ENCODE peak calls at places on chromosomes 5 and 9, in six cellular contexts. T, N, R, B, Y and F are unnamed samples.

GRCh38 chr9:129487658-129488483 is 133.0 kb downstream of the C9orf50 start:
- DNase-seq in R (peak; percentile 70), B (peak; percentile 47), N (peak; percentile 54), Y (peak; percentile 51), T (no peak), F (no peak)

GRCh38 chr5:93604119-93604963 is 21.3 kb downstream of the NR2F1 start:
- DNase-seq in N (no peak), Y (no peak), B (peak; percentile 61), R (no peak), T (no peak), F (peak; percentile 92)

GRCh38 chr9:117344892-117345660 is 69.8 kb downstream of the ASTN2 start:
- DNase-seq in B (peak; percentile 69), R (no peak), Y (no peak), T (no peak), N (no peak), F (no peak)

GRCh38 chr9:87770616-87771015 is 44.7 kb downstream of the CTSL start:
- DNase-seq in T (no peak), Y (no peak), N (no peak), B (no peak), R (no peak), F (no peak)

GRCh38 chr5:177378884-177379883 is 5.0 kb upstream of the SLC34A1 start:
- DNase-seq in Y (no peak), N (no peak), R (no peak), B (no peak), T (no peak), F (no peak)

GRCh38 chr9:130467371-130467770 is 22.6 kb downstream of the ASS1 start:
- DNase-seq in N (no peak), R (no peak), Y (no peak), T (no peak), B (peak; percentile 94), F (no peak)

GRCh38 chr5:26940981-26941380 is 97.4 kb downstream of the CDH9 start:
- DNase-seq in R (no peak), N (no peak), B (no peak), Y (no peak), T (no peak), F (no peak)

GRCh38 chr9:97889941-97890557 is 32.3 kb downstream of the TRMO start:
- DNase-seq in Y (no peak), B (peak; percentile 71), T (no peak), R (peak; percentile 66), N (no peak), F (no peak)

GRCh38 chr5:92944903-92945629 is 636.0 kb downstream of the NR2F1-AS1 start:
- DNase-seq in R (no peak), T (no peak), Y (no peak), B (no peak), N (no peak), F (no peak)

GRCh38 chr5:103298557-103298956 is 40.0 kb downstream of the MACIR start:
- DNase-seq in Y (no peak), B (no peak), N (no peak), R (no peak), T (no peak), F (no peak)

GRCh38 chr9:116717150-116717549 is 30.0 kb downstream of the TRIM32 start:
- DNase-seq in T (no peak), B (no peak), N (no peak), R (no peak), Y (no peak), F (no peak)

GRCh38 chr9:19232830-19233194 is 2.3 kb downstream of the DENND4C start:
- DNase-seq in T (no peak), N (no peak), R (no peak), B (no peak), Y (no peak), F (no peak)

GRCh38 chr5:310516-310915 is 11.0 kb upstream of the AHRR start:
- DNase-seq in B (no peak), N (no peak), Y (no peak), T (no peak), R (no peak), F (no peak)

GRCh38 chr5:56060276-56061110 is 65.7 kb upstream of the IL6ST start:
- DNase-seq in R (no peak), B (no peak), N (no peak), Y (no peak), T (no peak), F (no peak)

GRCh38 chr5:1521671-1522600 is 1.8 kb downstream of the LPCAT1 start:
- DNase-seq in N (peak; percentile 10), R (peak; percentile 46), T (peak; percentile 28), Y (peak; percentile 34), B (peak; percentile 64), F (no peak)
- H3K27ac ChIP-seq in N (no peak overlapping the region), R (no peak overlapping the region), T (no peak overlapping the region), Y (peak overlapping the region; percentile 90), B (peak overlapping the region; percentile 47), F (no peak overlapping the region)

GRCh38 chr5:36417221-36417620 is 115.5 kb upstream of the RANBP3L start:
- DNase-seq in B (no peak), T (no peak), R (no peak), N (no peak), Y (no peak), F (no peak)
- H3K27ac ChIP-seq in B (no peak overlapping the region), T (no peak overlapping the region), R (no peak overlapping the region), N (no peak overlapping the region), Y (no peak overlapping the region), F (no peak overlapping the region)

DNA sequence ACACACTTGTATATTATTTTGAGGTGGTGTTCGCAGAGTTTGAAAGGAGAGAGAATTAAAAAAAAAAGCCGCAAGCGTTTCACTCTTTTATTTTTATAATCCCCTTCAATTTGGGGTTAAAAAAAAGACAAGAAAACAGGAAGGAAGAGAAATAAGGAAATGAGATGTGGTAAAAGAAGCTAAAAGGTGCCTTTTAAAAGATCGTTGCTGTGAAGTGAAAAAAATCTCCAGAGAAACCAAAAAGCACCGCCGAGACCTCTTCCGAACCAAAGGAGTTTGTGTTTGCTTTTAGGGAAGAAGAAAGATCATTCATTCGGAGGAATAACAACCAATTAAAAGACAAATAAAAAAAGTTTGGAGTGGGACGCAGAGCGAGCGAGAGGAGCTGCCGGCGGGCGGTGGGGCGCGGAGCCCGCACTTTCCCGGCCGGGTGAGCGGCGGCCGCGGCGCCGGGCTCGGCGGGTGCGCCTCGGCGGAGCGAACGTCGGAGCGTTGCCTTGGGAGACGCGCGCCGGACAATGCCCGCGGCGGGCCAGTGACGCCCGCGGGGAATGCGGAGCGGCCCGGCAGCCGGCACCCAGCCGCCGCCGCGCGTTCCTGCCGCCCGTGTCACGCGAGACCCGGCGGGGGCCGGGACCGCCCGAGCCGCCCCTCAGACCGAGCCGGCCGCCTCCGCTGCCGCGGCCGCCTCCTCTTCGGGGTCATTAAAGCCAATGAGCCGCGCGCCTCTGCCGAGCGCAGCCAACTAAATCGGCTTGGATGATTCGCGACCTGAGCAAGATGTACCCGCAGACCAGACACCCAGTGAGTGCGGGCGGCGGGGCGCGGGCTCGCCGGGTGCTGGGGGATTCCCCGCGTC is 496 bp downstream of the TLE4 start:
- DNase-seq in R (peak; percentile 82), T (no peak), Y (peak; percentile 38), B (peak; percentile 43), N (peak; percentile 19), F (peak; percentile 91)
- H3K27ac ChIP-seq in R (peak overlapping the region; percentile 97), T (peak overlapping the region; percentile 90), Y (peak overlapping the region; percentile 92), B (no peak overlapping the region), N (peak overlapping the region; percentile 90), F (peak overlapping the region; percentile 95)

GRCh38 chr5:65928860-65929259 is 2.5 kb downstream of the ERBIN start:
- DNase-seq in R (no peak), N (no peak), T (no peak), B (no peak), Y (no peak), F (no peak)
- H3K27ac ChIP-seq in R (no peak overlapping the region), N (no peak overlapping the region), T (peak overlapping the region; percentile 99), B (no peak overlapping the region), Y (no peak overlapping the region), F (no peak overlapping the region)

GRCh38 chr9:110578575-110578895 is 1.0 kb downstream of the SVEP1 start:
- DNase-seq in N (no peak), R (no peak), Y (no peak), B (no peak), T (no peak), F (no peak)
- H3K27ac ChIP-seq in N (peak overlapping the region; percentile 90), R (peak overlapping the region; percentile 58), Y (peak overlapping the region; percentile 81), B (no peak overlapping the region), T (peak overlapping the region; percentile 80), F (peak overlapping the region; percentile 82)

GRCh38 chr9:133273819-133274218 is 1.2 kb downstream of the ABO start:
- DNase-seq in Y (no peak), T (no peak), N (no peak), B (no peak), R (no peak), F (peak; percentile 87)

GRCh38 chr9:133276923-133277322 is 1.9 kb upstream of the ABO start:
- DNase-seq in N (no peak), R (no peak), T (no peak), Y (no peak), B (no peak), F (peak; percentile 26)

GRCh38 chr9:133276001-133276884 is 1.2 kb upstream of the ABO start:
- DNase-seq in T (peak; percentile 50), Y (no peak), R (no peak), N (no peak), B (no peak), F (peak; percentile 19)

GRCh38 chr9:133274236-133275104 is 531 bp downstream of the ABO start:
- DNase-seq in T (no peak), Y (no peak), N (no peak), B (no peak), R (no peak), F (peak; percentile 60)

GRCh38 chr9:133275105-133276000 is at the start of gene ABO:
- DNase-seq in B (peak; percentile 34), Y (no peak), N (no peak), R (peak; percentile 74), T (no peak), F (peak; percentile 68)
- H3K27ac ChIP-seq in B (peak within 1 kb of the TSS; percentile 55), Y (peak within 1 kb of the TSS; percentile 54), N (peak within 1 kb of the TSS; percentile 89), R (no peak within 1 kb of the TSS), T (peak within 1 kb of the TSS; percentile 27), F (peak within 1 kb of the TSS; percentile 61)